ENCODE peak calls at places on chromosomes 16 and 17, in four cellular contexts. Y is neural crest cell, G is HEK293T, C is adrenal gland. L is an unnamed sample.

GRCh38 chr16:86558355-86559193 is 3.5 kb upstream of the MTHFSD start:
- DNase-seq in G (no peak), Y (no peak), C (no peak), L (no peak)

GRCh38 chr16:29900102-29900887 is at the start of gene ASPHD1:
- DNase-seq in G (peak; percentile 92), Y (peak; percentile 49), C (peak; percentile 82), L (peak; percentile 75)

GRCh38 chr17:77905266-77905665 is 53.2 kb upstream of the TNRC6C start:
- DNase-seq in G (no peak), C (no peak), Y (no peak), L (no peak)

GRCh38 chr17:58215685-58216084 is 3.4 kb downstream of the MKS1 start:
- DNase-seq in G (no peak), Y (no peak), C (no peak), L (no peak)

GRCh38 chr17:40058151-40058784 is 4.1 kb upstream of the MED24 start:
- DNase-seq in Y (no peak), G (no peak), C (no peak), L (no peak)

GRCh38 chr17:81863833-81864768 is 3.8 kb upstream of the P4HB start:
- DNase-seq in G (no peak), C (peak; percentile 42), Y (no peak), L (no peak)

GRCh38 chr17:9200699-9201359 is 179.5 kb downstream of the NTN1 start:
- DNase-seq in G (no peak), C (no peak), Y (no peak), L (no peak)

GRCh38 chr16:27230562-27230991 is 27.3 kb downstream of the KDM8 start:
- DNase-seq in Y (no peak), C (no peak), G (no peak), L (no peak)

GRCh38 chr16:69712277-69712676 is 14.1 kb downstream of the NQO1 start:
- DNase-seq in G (no peak), C (no peak), Y (no peak), L (no peak)

GRCh38 chr17:5821057-5821456 is 236.7 kb upstream of the NLRP1 start:
- DNase-seq in C (no peak), Y (no peak), G (no peak), L (no peak)

GRCh38 chr17:41196068-41196467 is 6.4 kb downstream of the KRTAP9-1 start:
- DNase-seq in G (no peak), Y (no peak), C (no peak), L (no peak)

GRCh38 chr17:33494156-33494555 is 201.1 kb upstream of the ASIC2 start:
- DNase-seq in Y (no peak), G (no peak), C (peak; percentile 30), L (no peak)

GRCh38 chr16:17329412-17329811 is 141.3 kb downstream of the XYLT1 start:
- DNase-seq in Y (no peak), C (no peak), G (no peak), L (no peak)

L was measured in HAP-1.